ENCODE peak calls at places on chromosomes 11 and 22, in nine cellular contexts. One of them, this sample, is unnamed.

GRCh38 chr11:113106507-113106906 is 145.3 kb downstream of the NCAM1 start:
- DNase-seq in natural killer cell: no peak
- DNase-seq in GM03348: peak
- DNase-seq in EL: peak
- DNase-seq in cardiac septum: no peak
- DNase-seq in T-cell: no peak
- DNase-seq in cardiac fibroblast: peak
- DNase-seq in M059J: peak
- DNase-seq in body of pancreas: no peak
- DNase-seq in this sample: peak

GRCh38 chr11:5694642-5695041 is 5.1 kb downstream of the TRIM22 start:
- DNase-seq in natural killer cell: no peak
- DNase-seq in GM03348: no peak
- DNase-seq in EL: no peak
- DNase-seq in cardiac septum: no peak
- DNase-seq in T-cell: no peak
- DNase-seq in cardiac fibroblast: no peak
- DNase-seq in M059J: no peak
- DNase-seq in body of pancreas: no peak
- DNase-seq in this sample: no peak

GRCh38 chr11:131867457-131868257 is 497.2 kb downstream of the NTM start:
- DNase-seq in natural killer cell: no peak
- DNase-seq in GM03348: peak
- DNase-seq in EL: peak
- DNase-seq in cardiac septum: no peak
- DNase-seq in T-cell: no peak
- DNase-seq in cardiac fibroblast: peak
- DNase-seq in M059J: peak
- DNase-seq in body of pancreas: peak
- DNase-seq in this sample: peak

GRCh38 chr11:43601511-43601910 is 79.0 kb upstream of the HSD17B12 start:
- DNase-seq in natural killer cell: no peak
- DNase-seq in GM03348: no peak
- DNase-seq in EL: no peak
- DNase-seq in cardiac septum: no peak
- DNase-seq in T-cell: no peak
- DNase-seq in cardiac fibroblast: no peak
- DNase-seq in M059J: no peak
- DNase-seq in body of pancreas: no peak
- DNase-seq in this sample: no peak

GRCh38 chr22:44449061-44449682 is 48.9 kb downstream of the RTL6 start:
- DNase-seq in natural killer cell: no peak
- DNase-seq in GM03348: peak
- DNase-seq in EL: peak
- DNase-seq in cardiac septum: peak
- DNase-seq in T-cell: no peak
- DNase-seq in cardiac fibroblast: peak
- DNase-seq in M059J: peak
- DNase-seq in body of pancreas: no peak
- DNase-seq in this sample: peak

GRCh38 chr11:21429401-21429800 is 760.0 kb downstream of the NELL1 start:
- DNase-seq in natural killer cell: no peak
- DNase-seq in GM03348: no peak
- DNase-seq in EL: no peak
- DNase-seq in cardiac septum: no peak
- DNase-seq in T-cell: no peak
- DNase-seq in cardiac fibroblast: no peak
- DNase-seq in M059J: no peak
- DNase-seq in body of pancreas: no peak
- DNase-seq in this sample: no peak

GRCh38 chr11:111733009-111733408 is 33.2 kb downstream of the PPP2R1B start:
- DNase-seq in natural killer cell: no peak
- DNase-seq in GM03348: peak
- DNase-seq in EL: peak
- DNase-seq in cardiac septum: no peak
- DNase-seq in T-cell: no peak
- DNase-seq in cardiac fibroblast: peak
- DNase-seq in M059J: peak
- DNase-seq in body of pancreas: peak
- DNase-seq in this sample: peak

GRCh38 chr22:20203142-20204099 is 52.6 kb upstream of the CCDC188 start:
- DNase-seq in natural killer cell: no peak
- DNase-seq in GM03348: peak
- DNase-seq in EL: peak
- DNase-seq in cardiac septum: no peak
- DNase-seq in T-cell: no peak
- DNase-seq in cardiac fibroblast: no peak
- DNase-seq in M059J: peak
- DNase-seq in body of pancreas: peak
- DNase-seq in this sample: no peak

GRCh38 chr11:6650980-6651379 is 4.6 kb downstream of the DCHS1 start:
- DNase-seq in natural killer cell: no peak
- DNase-seq in GM03348: no peak
- DNase-seq in EL: no peak
- DNase-seq in cardiac septum: no peak
- DNase-seq in T-cell: no peak
- DNase-seq in cardiac fibroblast: no peak
- DNase-seq in M059J: peak
- DNase-seq in body of pancreas: no peak
- DNase-seq in this sample: peak

GRCh38 chr11:134654161-134654915 is 242.3 kb upstream of the B3GAT1 start:
- DNase-seq in natural killer cell: peak
- DNase-seq in GM03348: no peak
- DNase-seq in EL: no peak
- DNase-seq in cardiac septum: peak
- DNase-seq in T-cell: peak
- DNase-seq in cardiac fibroblast: no peak
- DNase-seq in M059J: no peak
- DNase-seq in body of pancreas: no peak
- DNase-seq in this sample: no peak

GRCh38 chr11:7551571-7551970 is 37.8 kb downstream of the PPFIBP2 start:
- DNase-seq in natural killer cell: no peak
- DNase-seq in GM03348: peak
- DNase-seq in EL: peak
- DNase-seq in cardiac septum: no peak
- DNase-seq in T-cell: no peak
- DNase-seq in cardiac fibroblast: peak
- DNase-seq in M059J: peak
- DNase-seq in body of pancreas: no peak
- DNase-seq in this sample: peak

GRCh38 chr22:49685116-49685515 is 142.6 kb downstream of the BRD1 start:
- DNase-seq in natural killer cell: no peak
- DNase-seq in GM03348: no peak
- DNase-seq in EL: no peak
- DNase-seq in cardiac septum: no peak
- DNase-seq in T-cell: no peak
- DNase-seq in cardiac fibroblast: no peak
- DNase-seq in M059J: no peak
- DNase-seq in body of pancreas: no peak
- DNase-seq in this sample: no peak

GRCh38 chr11:45336136-45336535 is 50.0 kb upstream of the SYT13 start:
- DNase-seq in natural killer cell: no peak
- DNase-seq in GM03348: no peak
- DNase-seq in EL: no peak
- DNase-seq in cardiac septum: no peak
- DNase-seq in T-cell: no peak
- DNase-seq in cardiac fibroblast: no peak
- DNase-seq in M059J: no peak
- DNase-seq in body of pancreas: no peak
- DNase-seq in this sample: no peak

GRCh38 chr22:38707346-38707745 is 1.6 kb downstream of the GTPBP1 start:
- DNase-seq in natural killer cell: no peak
- DNase-seq in GM03348: peak
- DNase-seq in EL: peak
- DNase-seq in cardiac septum: no peak
- DNase-seq in T-cell: no peak
- DNase-seq in cardiac fibroblast: peak
- DNase-seq in M059J: peak
- DNase-seq in body of pancreas: no peak
- DNase-seq in this sample: peak

GRCh38 chr11:24509114-24509513 is 12.3 kb downstream of the LUZP2 start:
- DNase-seq in natural killer cell: no peak
- DNase-seq in GM03348: no peak
- DNase-seq in EL: no peak
- DNase-seq in cardiac septum: no peak
- DNase-seq in T-cell: no peak
- DNase-seq in cardiac fibroblast: peak
- DNase-seq in M059J: peak
- DNase-seq in body of pancreas: no peak
- DNase-seq in this sample: no peak

GRCh38 chr22:30763815-30764686 is 69.4 kb downstream of the OSBP2 start:
- DNase-seq in natural killer cell: no peak
- DNase-seq in GM03348: peak
- DNase-seq in EL: peak
- DNase-seq in cardiac septum: no peak
- DNase-seq in T-cell: peak
- DNase-seq in cardiac fibroblast: peak
- DNase-seq in M059J: peak
- DNase-seq in body of pancreas: peak
- DNase-seq in this sample: peak

GRCh38 chr11:106608677-106609076 is 409.6 kb downstream of the GUCY1A2 start:
- DNase-seq in natural killer cell: no peak
- DNase-seq in GM03348: no peak
- DNase-seq in EL: peak
- DNase-seq in cardiac septum: no peak
- DNase-seq in T-cell: no peak
- DNase-seq in cardiac fibroblast: no peak
- DNase-seq in M059J: peak
- DNase-seq in body of pancreas: no peak
- DNase-seq in this sample: peak

GRCh38 chr22:44802071-44802700 is 49.8 kb downstream of the ARHGAP8 start:
- DNase-seq in natural killer cell: no peak
- DNase-seq in GM03348: no peak
- DNase-seq in EL: no peak
- DNase-seq in cardiac septum: no peak
- DNase-seq in T-cell: no peak
- DNase-seq in cardiac fibroblast: no peak
- DNase-seq in M059J: peak
- DNase-seq in body of pancreas: no peak
- DNase-seq in this sample: no peak

GRCh38 chr22:42893366-42894150 is 36.5 kb upstream of the ARFGAP3 start:
- DNase-seq in natural killer cell: no peak
- DNase-seq in GM03348: no peak
- DNase-seq in EL: no peak
- DNase-seq in cardiac septum: no peak
- DNase-seq in T-cell: no peak
- DNase-seq in cardiac fibroblast: no peak
- DNase-seq in M059J: no peak
- DNase-seq in body of pancreas: peak
- DNase-seq in this sample: no peak

GRCh38 chr11:45560935-45561330 is 104.5 kb downstream of the CHST1 start:
- DNase-seq in natural killer cell: no peak
- DNase-seq in GM03348: no peak
- DNase-seq in EL: no peak
- DNase-seq in cardiac septum: no peak
- DNase-seq in T-cell: no peak
- DNase-seq in cardiac fibroblast: no peak
- DNase-seq in M059J: no peak
- DNase-seq in body of pancreas: no peak
- DNase-seq in this sample: no peak

GRCh38 chr11:17585911-17586695 is 39.0 kb downstream of the OTOG start:
- DNase-seq in natural killer cell: peak
- DNase-seq in GM03348: no peak
- DNase-seq in EL: no peak
- DNase-seq in cardiac septum: no peak
- DNase-seq in T-cell: no peak
- DNase-seq in cardiac fibroblast: no peak
- DNase-seq in M059J: no peak
- DNase-seq in body of pancreas: no peak
- DNase-seq in this sample: no peak

GRCh38 chr11:45578286-45578685 is 87.1 kb downstream of the CHST1 start:
- DNase-seq in natural killer cell: no peak
- DNase-seq in GM03348: no peak
- DNase-seq in EL: no peak
- DNase-seq in cardiac septum: no peak
- DNase-seq in T-cell: no peak
- DNase-seq in cardiac fibroblast: no peak
- DNase-seq in M059J: no peak
- DNase-seq in body of pancreas: no peak
- DNase-seq in this sample: no peak

GRCh38 chr11:100546714-100547113 is 140.4 kb upstream of the ARHGAP42 start:
- DNase-seq in natural killer cell: no peak
- DNase-seq in GM03348: no peak
- DNase-seq in EL: peak
- DNase-seq in cardiac septum: no peak
- DNase-seq in T-cell: no peak
- DNase-seq in cardiac fibroblast: peak
- DNase-seq in M059J: peak
- DNase-seq in body of pancreas: no peak
- DNase-seq in this sample: peak

GRCh38 chr11:97614571-97614970 is 1224.8 kb downstream of the JRKL start:
- DNase-seq in natural killer cell: no peak
- DNase-seq in GM03348: no peak
- DNase-seq in EL: no peak
- DNase-seq in cardiac septum: no peak
- DNase-seq in T-cell: no peak
- DNase-seq in cardiac fibroblast: peak
- DNase-seq in M059J: peak
- DNase-seq in body of pancreas: no peak
- DNase-seq in this sample: no peak

GRCh38 chr11:47453365-47453764 is 4.4 kb upstream of the RAPSN start:
- DNase-seq in natural killer cell: no peak
- DNase-seq in GM03348: no peak
- DNase-seq in EL: no peak
- DNase-seq in cardiac septum: no peak
- DNase-seq in T-cell: no peak
- DNase-seq in cardiac fibroblast: no peak
- DNase-seq in M059J: no peak
- DNase-seq in body of pancreas: no peak
- DNase-seq in this sample: peak

GRCh38 chr11:12526789-12527188 is 147.4 kb upstream of the TEAD1 start:
- DNase-seq in natural killer cell: no peak
- DNase-seq in GM03348: peak
- DNase-seq in EL: peak
- DNase-seq in cardiac septum: no peak
- DNase-seq in T-cell: no peak
- DNase-seq in cardiac fibroblast: peak
- DNase-seq in M059J: peak
- DNase-seq in body of pancreas: no peak
- DNase-seq in this sample: peak

This sample was measured in HT1080.